ENCODE peak calls at places on chromosomes 7 and 10, in four cellular contexts. H is HCT116, P is K562, U is HepG2. L is an unnamed sample.

GRCh38 chr10:131857156-131858117 is 43.4 kb upstream of the PPP2R2D start:
- DNase-seq in P (no peak), H (no peak), U (no peak), L (no peak)

GRCh38 chr10:5283305-5284158 is 81.2 kb upstream of the UCN3 start:
- DNase-seq in U (peak), P (peak), H (peak), L (no peak)

GRCh38 chr7:100752994-100753393 is 19.6 kb downstream of the ZAN start:
- DNase-seq in P (no peak), H (no peak), U (no peak), L (no peak)

GRCh38 chr7:16839646-16840045 is 34.8 kb upstream of the AGR2 start:
- DNase-seq in P (no peak), U (no peak), H (no peak), L (no peak)

GRCh38 chr10:30709229-30709628 is 79.7 kb upstream of the LYZL2 start:
- DNase-seq in U (no peak), H (no peak), P (no peak), L (peak)

GRCh38 chr7:151795168-151795754 is 81.7 kb downstream of the PRKAG2 start:
- DNase-seq in H (no peak), P (no peak), U (no peak), L (no peak)

GRCh38 chr7:130838738-130839137 is 104.7 kb upstream of the KLF14 start:
- DNase-seq in U (no peak), P (no peak), H (peak), L (no peak)

GRCh38 chr7:21981524-21981923 is 35.8 kb upstream of the CDCA7L start:
- DNase-seq in H (no peak), U (no peak), P (no peak), L (no peak)

GRCh38 chr10:132984801-132985545 is 42.6 kb upstream of the CFAP46 start:
- DNase-seq in P (no peak), U (no peak), H (no peak), L (peak)

GRCh38 chr10:62779487-62780248 is 24.9 kb upstream of the ADO start:
- DNase-seq in H (no peak), P (no peak), U (no peak), L (no peak)

GRCh38 chr10:122149607-122150505 is 121.2 kb upstream of the BTBD16 start:
- DNase-seq in H (no peak), P (no peak), U (no peak), L (no peak)

GRCh38 chr10:60130130-60130579 is 223.8 kb upstream of the CCDC6 start:
- DNase-seq in H (no peak), P (peak), U (no peak), L (no peak)

GRCh38 chr10:36629476-36629875 is 495.9 kb upstream of the ANKRD30A start:
- DNase-seq in U (no peak), H (no peak), P (no peak), L (no peak)

GRCh38 chr10:103554488-103555320 is 61.2 kb downstream of the NEURL1 start:
- DNase-seq in H (no peak), U (peak), P (peak), L (no peak)

GRCh38 chr7:45290880-45291279 is 133.3 kb downstream of the RAMP3 start:
- DNase-seq in P (no peak), H (no peak), U (no peak), L (no peak)

GRCh38 chr10:118062798-118063238 is 16.1 kb upstream of the RAB11FIP2 start:
- DNase-seq in U (peak), H (no peak), P (no peak), L (no peak)

GRCh38 chr10:32629910-32630309 is 184.0 kb downstream of the CCDC7 start:
- DNase-seq in H (no peak), P (no peak), U (no peak), L (no peak)

GRCh38 chr10:24701447-24701846 is 22.2 kb downstream of the ARHGAP21 start:
- DNase-seq in H (no peak), P (peak), U (no peak), L (no peak)

GRCh38 chr10:1514641-1515040 is 222.7 kb downstream of the ADARB2 start:
- DNase-seq in U (no peak), P (no peak), H (no peak), L (no peak)

GRCh38 chr10:123117644-123118409 is 17.9 kb upstream of the HMX3 start:
- DNase-seq in U (no peak), H (no peak), P (no peak), L (no peak)

GRCh38 chr7:469591-469961 is 50.1 kb downstream of the PDGFA start:
- DNase-seq in H (no peak), P (no peak), U (no peak), L (no peak)

GRCh38 chr7:45680776-45681175 is 106.6 kb downstream of the ADCY1 start:
- DNase-seq in P (no peak), U (no peak), H (no peak), L (peak)

GRCh38 chr10:112000466-112000865 is 183.1 kb downstream of the GPAM start:
- DNase-seq in P (no peak), H (no peak), U (no peak), L (no peak)

GRCh38 chr10:102429468-102429867 is 2.9 kb downstream of the CUEDC2 start:
- DNase-seq in H (no peak), P (no peak), U (no peak), L (no peak)

GRCh38 chr10:63010203-63010602 is 122.9 kb upstream of the NRBF2 start:
- DNase-seq in U (no peak), H (no peak), P (no peak), L (no peak)

GRCh38 chr7:1564603-1565022 is 5.2 kb downstream of the PSMG3 start:
- DNase-seq in H (no peak), U (no peak), P (no peak), L (no peak)

GRCh38 chr7:17144313-17144712 is 154.1 kb upstream of the AHR start:
- DNase-seq in P (no peak), U (no peak), H (no peak), L (no peak)

GRCh38 chr10:3879073-3879472 is 94.1 kb upstream of the KLF6 start:
- DNase-seq in U (peak), P (no peak), H (no peak), L (no peak)
- TF ChIP-seq FOSL1 in U (no peak), P (no peak), H (no peak), L (no peak)

GRCh38 chr7:123537026-123537642 is 2.7 kb upstream of the IQUB start:
- DNase-seq in H (no peak), U (peak), P (no peak), L (no peak)
- TF ChIP-seq FOSL1 in H (no peak), U (no peak), P (no peak), L (no peak)

DNA sequence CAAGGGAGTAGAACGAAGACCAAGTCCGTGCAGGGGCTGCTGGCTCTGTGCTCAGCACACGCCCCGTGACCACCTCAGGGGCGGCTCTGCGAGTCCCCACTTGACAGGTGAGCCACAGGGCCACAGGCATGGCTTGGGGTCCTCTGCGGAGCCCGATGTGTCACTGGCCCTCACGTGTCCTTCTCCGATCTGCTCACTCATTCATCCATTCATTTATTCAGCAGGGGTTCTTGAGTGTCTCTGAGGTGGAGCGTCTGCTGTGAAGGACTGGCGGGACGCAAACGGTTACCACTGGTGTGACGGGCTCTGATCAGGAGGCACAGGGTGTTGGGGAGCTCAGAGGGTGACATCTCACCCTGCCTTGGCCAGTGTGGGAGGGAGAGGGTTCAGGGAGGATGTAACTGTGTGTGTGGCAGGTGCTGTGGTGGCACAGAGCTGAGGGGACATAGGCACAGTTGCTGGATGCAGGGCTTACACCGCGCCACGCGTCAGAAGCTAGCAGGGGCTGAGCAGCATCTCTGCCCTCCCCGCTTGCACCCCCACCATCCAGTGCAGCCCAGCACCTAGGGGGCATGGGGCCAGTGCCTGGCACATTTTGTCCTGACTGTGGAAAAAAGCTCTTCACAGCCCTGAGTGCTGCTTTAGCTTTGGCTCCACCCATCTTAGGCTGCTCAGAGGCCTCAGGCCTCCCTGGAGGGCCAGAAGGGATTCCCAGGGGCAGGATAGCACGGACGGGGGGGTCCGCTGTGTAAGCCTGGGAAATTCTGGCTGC is 116.8 kb downstream of the LHPP start:
- DNase-seq in U (no peak), H (no peak), P (no peak), L (no peak)
- TF ChIP-seq FOSL1 in U (no peak), H (no peak), P (no peak), L (no peak)

GRCh38 chr10:92699518-92700272 is 9.9 kb downstream of the HHEX start:
- DNase-seq in U (no peak), P (peak), H (no peak), L (peak)
- TF ChIP-seq FOSL1 in U (no peak), P (no peak), H (no peak), L (no peak)

DNA sequence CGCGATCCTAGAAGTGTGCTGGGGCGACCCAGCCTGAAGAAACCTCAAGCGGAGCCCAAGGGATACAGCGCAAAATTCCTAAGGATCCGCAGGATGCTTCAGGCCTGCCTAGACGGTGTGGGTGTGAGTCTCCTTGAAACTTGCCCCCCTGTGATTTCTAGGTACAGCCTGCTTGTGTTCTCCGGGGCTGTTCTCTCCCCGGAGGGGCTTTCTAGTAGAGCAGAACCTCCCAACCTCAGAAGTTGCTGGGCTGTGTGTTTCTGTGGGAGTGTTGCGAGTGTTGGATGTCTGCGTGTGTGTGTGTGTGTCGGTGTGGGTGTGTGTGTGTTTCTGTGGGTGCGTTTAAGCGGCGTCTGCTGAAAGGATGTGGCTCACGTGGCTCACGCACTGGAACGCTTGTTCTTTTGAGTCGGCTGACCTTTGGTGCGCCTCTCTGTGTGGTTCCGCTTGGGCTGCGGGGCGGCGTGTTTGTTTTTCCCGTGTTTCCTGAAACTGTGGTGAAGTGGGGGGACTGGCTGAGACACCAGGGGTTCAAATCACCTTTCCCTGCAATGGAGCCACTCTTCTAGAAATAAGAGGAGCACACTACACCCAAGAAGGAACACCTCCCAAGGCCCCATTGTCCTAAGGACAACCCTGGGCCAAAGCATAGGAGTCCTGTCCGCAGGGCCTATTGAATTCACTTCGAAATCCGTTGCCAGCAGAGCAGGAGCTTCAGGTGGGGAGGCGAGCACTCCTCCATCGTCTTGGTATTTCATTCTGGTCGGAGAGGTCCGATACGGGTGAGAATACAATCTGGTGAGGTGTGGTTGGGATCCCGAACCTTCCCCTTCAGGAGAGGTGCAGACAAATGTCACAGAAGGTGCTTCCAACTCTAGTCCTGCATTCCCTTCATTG is 25.1 kb upstream of the ZNF273 start:
- DNase-seq in H (no peak), U (no peak), P (peak), L (no peak)
- TF ChIP-seq FOSL1 in H (no peak), U (no peak), P (no peak), L (no peak)